ENCODE peak calls at places on chromosome 16, in five cellular contexts. E is IMR-90, O is neuronal stem cell, Y is H9, U is mesenchymal stem cell. J is an unnamed sample.

GRCh38 chr16:66874079-66874775 is 6.1 kb upstream of the PDP2 start:
- DNase-seq in E (peak), O (no peak), Y (no peak), U (peak), J (no peak)

GRCh38 chr16:25051446-25052160 is 36.4 kb upstream of the ARHGAP17 start:
- DNase-seq in E (peak), O (no peak), Y (no peak), U (peak), J (peak)

GRCh38 chr16:87439926-87440325 is 47.8 kb downstream of the MAP1LC3B start:
- DNase-seq in E (no peak), O (no peak), Y (no peak), U (no peak), J (no peak)

GRCh38 chr16:57742543-57742942 is 7.0 kb downstream of the KATNB1 start:
- DNase-seq in E (no peak), O (no peak), Y (no peak), U (no peak), J (no peak)

GRCh38 chr16:75288596-75289120 is 37.2 kb upstream of the BCAR1 start:
- DNase-seq in E (no peak), O (no peak), Y (no peak), U (no peak), J (no peak)

GRCh38 chr16:50763211-50763610 is 21.3 kb downstream of the CYLD start:
- DNase-seq in E (peak), O (no peak), Y (no peak), U (peak), J (no peak)

GRCh38 chr16:964696-965395 is 5.9 kb downstream of the LMF1 start:
- DNase-seq in E (no peak), O (no peak), Y (no peak), U (no peak), J (peak)

GRCh38 chr16:88994704-88995103 is 17.7 kb upstream of the CBFA2T3 start:
- DNase-seq in E (no peak), O (no peak), Y (no peak), U (no peak), J (no peak)

GRCh38 chr16:74183601-74184365 is 112.8 kb upstream of the PSMD7 start:
- DNase-seq in E (no peak), O (no peak), Y (no peak), U (no peak), J (no peak)

GRCh38 chr16:17305694-17306093 is 165.1 kb downstream of the XYLT1 start:
- DNase-seq in E (no peak), O (no peak), Y (no peak), U (no peak), J (no peak)

GRCh38 chr16:83899272-83899897 is 470 bp downstream of the MLYCD start:
- DNase-seq in E (peak), O (peak), Y (peak), U (peak), J (peak)

GRCh38 chr16:530111-530817 is 2.8 kb downstream of the CAPN15 start:
- DNase-seq in E (no peak), O (no peak), Y (no peak), U (no peak), J (no peak)

GRCh38 chr16:74771656-74772315 is 2.8 kb downstream of the FA2H start:
- DNase-seq in E (no peak), O (no peak), Y (no peak), U (no peak), J (no peak)

GRCh38 chr16:19307587-19308241 is 22.2 kb downstream of the CLEC19A start:
- DNase-seq in E (no peak), O (peak), Y (peak), U (no peak), J (no peak)

GRCh38 chr16:6081320-6081976 is 983.9 kb upstream of the EEF2KMT start:
- DNase-seq in E (no peak), O (peak), Y (peak), U (no peak), J (no peak)

GRCh38 chr16:82034981-82035612 is at the start of gene HSD17B2:
- DNase-seq in E (peak), O (no peak), Y (no peak), U (no peak), J (peak)

GRCh38 chr16:8565498-8565897 is 24.8 kb downstream of the TMEM114 start:
- DNase-seq in E (no peak), O (no peak), Y (peak), U (no peak), J (no peak)

GRCh38 chr16:86961133-86961720 is 356.0 kb downstream of the C16orf95 start:
- DNase-seq in E (peak), O (no peak), Y (no peak), U (no peak), J (no peak)

GRCh38 chr16:30621765-30622164 is 11.6 kb upstream of the ZNF689 start:
- DNase-seq in E (peak), O (no peak), Y (no peak), U (no peak), J (no peak)

GRCh38 chr16:12229759-12230594 is 253.4 kb downstream of the SNX29 start:
- DNase-seq in E (peak), O (no peak), Y (no peak), U (peak), J (no peak)

GRCh38 chr16:87297918-87298631 is 19.1 kb downstream of the C16orf95 start:
- DNase-seq in E (peak), O (peak), Y (peak), U (peak), J (peak)

GRCh38 chr16:10572611-10573010 is 7.8 kb downstream of the EMP2 start:
- DNase-seq in E (no peak), O (no peak), Y (no peak), U (no peak), J (no peak)

GRCh38 chr16:68079616-68080344 is 5.4 kb upstream of the NFATC3 start:
- DNase-seq in E (no peak), O (no peak), Y (no peak), U (peak), J (no peak)

GRCh38 chr16:73019456-73020362 is 28.2 kb downstream of the ZFHX3 start:
- DNase-seq in E (peak), O (no peak), Y (no peak), U (peak), J (peak)

GRCh38 chr16:83781-84615 is 6.0 kb downstream of the MPG start:
- DNase-seq in E (peak), O (no peak), Y (no peak), U (peak), J (no peak)

GRCh38 chr16:14527411-14528044 is 102.5 kb downstream of the PARN start:
- DNase-seq in E (peak), O (no peak), Y (no peak), U (peak), J (peak)

GRCh38 chr16:58658796-58659211 is 25.8 kb downstream of the SLC38A7 start:
- DNase-seq in E (peak), O (no peak), Y (no peak), U (no peak), J (no peak)

GRCh38 chr16:20763461-20764232 is at the start of gene ACSM3:
- DNase-seq in E (peak), O (peak), Y (peak), U (peak), J (peak)

GRCh38 chr16:57343131-57343731 is 15.4 kb upstream of the CCL22 start:
- DNase-seq in E (no peak), O (no peak), Y (no peak), U (no peak), J (no peak)

GRCh38 chr16:10979717-10980601 is 35.6 kb downstream of the CLEC16A start:
- DNase-seq in E (no peak), O (no peak), Y (peak), U (no peak), J (no peak)

GRCh38 chr16:55474821-55475220 is 4.2 kb upstream of the MMP2 start:
- DNase-seq in E (no peak), O (no peak), Y (no peak), U (no peak), J (peak)

GRCh38 chr16:81357711-81358270 is 43.0 kb downstream of the GAN start:
- DNase-seq in E (no peak), O (no peak), Y (no peak), U (no peak), J (no peak)

GRCh38 chr16:24701521-24701951 is 27.9 kb upstream of the TNRC6A start:
- DNase-seq in E (peak), O (no peak), Y (no peak), U (peak), J (no peak)

GRCh38 chr16:77076839-77077238 is 114.2 kb upstream of the MON1B start:
- DNase-seq in E (no peak), O (no peak), Y (no peak), U (no peak), J (no peak)

GRCh38 chr16:84228321-84228838 is 11.4 kb downstream of the KCNG4 start:
- DNase-seq in E (peak), O (peak), Y (peak), U (peak), J (peak)

GRCh38 chr16:18931756-18932155 is 5.5 kb upstream of the SMG1 start:
- DNase-seq in E (no peak), O (no peak), Y (no peak), U (no peak), J (no peak)

GRCh38 chr16:17775061-17775460 is 304.3 kb upstream of the XYLT1 start:
- DNase-seq in E (no peak), O (no peak), Y (no peak), U (no peak), J (peak)

GRCh38 chr16:456891-457483 is 31.5 kb downstream of the RAB11FIP3 start:
- DNase-seq in E (peak), O (no peak), Y (no peak), U (peak), J (peak)

DNA sequence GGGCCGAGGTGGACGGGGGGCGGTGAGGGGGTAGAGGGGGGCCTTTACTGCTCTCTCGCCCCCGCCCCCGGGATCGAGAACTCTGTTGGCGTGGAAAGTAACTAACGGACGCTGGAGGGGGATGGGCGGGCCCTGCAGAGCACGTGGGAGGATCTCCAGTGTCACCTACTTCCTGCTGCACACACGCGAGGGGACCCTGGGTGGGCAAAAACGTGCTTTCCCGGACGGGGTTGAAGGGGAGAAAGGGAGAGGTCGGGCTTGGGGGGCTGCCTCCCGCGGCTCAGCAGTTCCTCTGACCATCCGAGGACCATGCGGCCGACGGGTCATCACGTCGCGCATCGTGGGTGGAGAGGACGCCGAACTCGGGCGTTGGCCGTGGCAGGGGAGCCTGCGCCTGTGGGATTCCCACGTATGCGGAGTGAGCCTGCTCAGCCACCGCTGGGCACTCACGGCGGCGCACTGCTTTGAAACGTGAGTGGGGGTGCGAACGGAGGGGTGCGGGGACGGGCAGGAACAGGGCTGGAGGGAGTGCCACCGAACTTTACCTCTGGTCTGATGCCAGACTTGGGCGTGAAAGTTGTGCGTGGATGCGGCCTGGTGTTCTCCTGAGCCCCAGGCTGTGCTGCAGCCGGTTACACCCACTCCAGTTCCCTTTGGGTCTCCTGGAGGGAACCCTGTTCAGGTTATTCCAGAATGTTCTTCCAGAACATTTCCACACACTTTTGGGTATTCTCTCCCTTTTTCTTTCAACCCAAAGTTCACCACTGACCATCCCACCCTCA is 650 bp downstream of the PRSS21 start:
- DNase-seq in E (no peak), O (no peak), Y (no peak), U (no peak), J (no peak)
- H4K8ac ChIP-seq in E (no peak), O (peak), Y (no peak), U (no peak), J (no peak)

GRCh38 chr16:23539984-23540816 is 16.9 kb downstream of the EARS2 start:
- DNase-seq in E (no peak), O (no peak), Y (no peak), U (no peak), J (no peak)
- H4K8ac ChIP-seq in E (no peak), O (no peak), Y (no peak), U (no peak), J (no peak)

GRCh38 chr16:69761983-69762842 is at the start of gene WWP2:
- DNase-seq in E (peak), O (peak), Y (peak), U (peak), J (peak)
- H4K8ac ChIP-seq in E (peak), O (peak), Y (no peak), U (peak), J (peak)

GRCh38 chr16:26802440-26802839 is 264.3 kb upstream of the C16orf82 start:
- DNase-seq in E (no peak), O (no peak), Y (no peak), U (no peak), J (no peak)

GRCh38 chr16:26806641-26807040 is 260.1 kb upstream of the C16orf82 start:
- DNase-seq in E (no peak), O (no peak), Y (no peak), U (no peak), J (no peak)

GRCh38 chr16:26801628-26802027 is 265.1 kb upstream of the C16orf82 start:
- DNase-seq in E (no peak), O (no peak), Y (no peak), U (no peak), J (no peak)

GRCh38 chr16:26802965-26803364 is 263.8 kb upstream of the C16orf82 start:
- DNase-seq in E (no peak), O (no peak), Y (no peak), U (no peak), J (no peak)
- H4K8ac ChIP-seq in E (no peak), O (no peak), Y (no peak), U (no peak), J (no peak)

GRCh38 chr16:85662976-85663830 is 25.6 kb downstream of the GINS2 start:
- DNase-seq in E (no peak), O (no peak), Y (no peak), U (no peak), J (no peak)
- H4K8ac ChIP-seq in E (no peak), O (no peak), Y (no peak), U (no peak), J (no peak)

J was measured in trophoblast cell.